ENCODE peak calls at places on chromosomes 2 and 18, in six cellular contexts. Q is cardiac fibroblast, F is OCI-LY7, S is fibroblast of the aortic adventitia, L is colonic mucosa, Y is IMR-90. A is an unnamed sample.

GRCh38 chr2:160482673-160483072 is 10.9 kb downstream of the RBMS1 start:
- DNase-seq in Y (no peak), Q (no peak), S (no peak), F (no peak), L (no peak), A (no peak)

GRCh38 chr2:156476516-156477206 is 40.5 kb downstream of the GPD2 start:
- DNase-seq in Y (peak; percentile 74), Q (peak; percentile 70), F (no peak), L (no peak), S (peak; percentile 82), A (no peak)

GRCh38 chr18:45841060-45841764 is 15.7 kb downstream of the SIGLEC15 start:
- DNase-seq in Y (no peak), L (no peak), S (no peak), Q (no peak), F (no peak), A (no peak)

GRCh38 chr2:84807063-84807485 is 73.8 kb downstream of the TRABD2A start:
- DNase-seq in S (peak; percentile 98), L (no peak), F (no peak), Y (peak; percentile 100), Q (peak; percentile 96), A (no peak)

GRCh38 chr18:79405781-79406575 is 10.2 kb downstream of the NFATC1 start:
- DNase-seq in Q (no peak), F (peak; percentile 73), Y (no peak), L (peak; percentile 64), S (no peak), A (peak; percentile 71)

GRCh38 chr18:13611058-13611615 is 115.2 kb downstream of the FAM210A start:
- DNase-seq in S (peak; percentile 34), L (no peak), F (peak; percentile 59), Y (peak; percentile 13), Q (peak; percentile 57), A (no peak)

GRCh38 chr18:71998547-71998946 is 545.6 kb downstream of the CBLN2 start:
- DNase-seq in Y (no peak), S (no peak), F (no peak), L (no peak), Q (no peak), A (no peak)

GRCh38 chr18:47720741-47721140 is 209.7 kb downstream of the SMAD2 start:
- DNase-seq in Q (no peak), L (no peak), F (no peak), S (no peak), Y (no peak), A (no peak)

GRCh38 chr2:212930556-212930955 is 220.9 kb downstream of the IKZF2 start:
- DNase-seq in Y (no peak), F (no peak), S (no peak), Q (no peak), L (no peak), A (no peak)

GRCh38 chr2:55364189-55365055 is 55.2 kb downstream of the CCDC88A start:
- DNase-seq in S (peak; percentile 99), Q (peak; percentile 98), L (peak; percentile 26), F (no peak), Y (peak; percentile 98), A (no peak)

GRCh38 chr18:39647627-39648502 is 2082.3 kb upstream of the CELF4 start:
- DNase-seq in L (no peak), F (no peak), Y (peak; percentile 94), S (peak; percentile 79), Q (peak; percentile 92), A (no peak)

GRCh38 chr2:182887753-182888415 is 21.4 kb upstream of the FRZB start:
- DNase-seq in S (no peak), Y (no peak), F (peak; percentile 82), L (no peak), Q (no peak), A (no peak)

GRCh38 chr18:6150481-6150880 is 255.2 kb upstream of the TMEM200C start:
- DNase-seq in Y (no peak), S (no peak), Q (no peak), F (no peak), L (no peak), A (no peak)

GRCh38 chr2:51013870-51014526 is 17.9 kb downstream of the NRXN1 start:
- DNase-seq in L (no peak), F (no peak), S (no peak), Y (peak; percentile 7), Q (no peak), A (no peak)

GRCh38 chr2:55809875-55810620 is 113.5 kb downstream of the EFEMP1 start:
- DNase-seq in F (no peak), Q (peak; percentile 93), Y (peak; percentile 19), L (no peak), S (peak; percentile 75), A (no peak)

GRCh38 chr18:10523544-10523943 is 2.3 kb upstream of the NAPG start:
- DNase-seq in S (no peak), L (no peak), Y (no peak), Q (no peak), F (no peak), A (no peak)

GRCh38 chr2:19360881-19361321 is 2.5 kb upstream of the OSR1 start:
- DNase-seq in F (no peak), S (no peak), L (no peak), Q (no peak), Y (no peak), A (no peak)

GRCh38 chr2:130762910-130763385 is 7.6 kb downstream of the AMER3 start:
- DNase-seq in S (no peak), L (no peak), Q (no peak), F (no peak), Y (no peak), A (no peak)

GRCh38 chr18:2111456-2111855 is 459.8 kb downstream of the METTL4 start:
- DNase-seq in F (no peak), Q (peak; percentile 8), S (peak; percentile 39), Y (no peak), L (no peak), A (no peak)

GRCh38 chr2:193333539-193333938 is 1138.8 kb upstream of the TMEFF2 start:
- DNase-seq in Y (no peak), F (no peak), S (no peak), L (no peak), Q (no peak), A (no peak)
- TF ChIP-seq CTCF in Y (no peak), F (no peak), S (no peak), L (no peak), Q (no peak), A (no peak)

GRCh38 chr2:168849610-168850009 is 40.6 kb downstream of the SPC25 start:
- DNase-seq in Y (peak; percentile 16), F (no peak), S (peak; percentile 37), L (peak; percentile 55), Q (peak; percentile 83), A (no peak)
- TF ChIP-seq CTCF in Y (peak; percentile 11), F (no peak), S (no peak), L (peak; percentile 32), Q (peak; percentile 19), A (peak; percentile 63)

GRCh38 chr2:26843041-26843440 is 4.9 kb upstream of the DPYSL5 start:
- DNase-seq in F (no peak), Q (no peak), Y (no peak), L (no peak), S (no peak), A (no peak)

GRCh38 chr2:26845021-26845420 is 2.9 kb upstream of the DPYSL5 start:
- DNase-seq in S (no peak), Y (no peak), L (no peak), Q (no peak), F (no peak), A (no peak)

GRCh38 chr2:26846334-26846863 is 1.5 kb upstream of the DPYSL5 start:
- DNase-seq in F (peak; percentile 74), L (peak; percentile 48), Q (peak; percentile 84), S (peak; percentile 79), Y (peak; percentile 69), A (no peak)

GRCh38 chr2:26838121-26838906 is 9.6 kb upstream of the DPYSL5 start:
- DNase-seq in Y (peak; percentile 36), S (peak; percentile 57), L (no peak), F (no peak), Q (peak; percentile 36), A (no peak)

GRCh38 chr2:26840937-26841610 is 6.9 kb upstream of the DPYSL5 start:
- DNase-seq in Y (no peak), S (no peak), Q (no peak), L (no peak), F (peak; percentile 22), A (no peak)
- TF ChIP-seq CTCF in Y (no peak), S (peak; percentile 8), Q (peak; percentile 23), L (no peak), F (peak; percentile 40), A (no peak)

GRCh38 chr2:150596071-150596470 is 108.6 kb upstream of the RND3 start:
- DNase-seq in Y (peak; percentile 68), F (no peak), S (peak; percentile 66), L (no peak), Q (peak; percentile 64), A (no peak)

GRCh38 chr2:150598383-150598782 is 110.9 kb upstream of the RND3 start:
- DNase-seq in L (no peak), F (no peak), Q (peak; percentile 36), S (peak; percentile 51), Y (no peak), A (no peak)

GRCh38 chr2:150601280-150602038 is 114.0 kb upstream of the RND3 start:
- DNase-seq in Y (peak; percentile 81), S (peak; percentile 89), Q (peak; percentile 79), F (no peak), L (no peak), A (no peak)

GRCh38 chr2:150594299-150594698 is 106.8 kb upstream of the RND3 start:
- DNase-seq in F (no peak), L (no peak), Y (no peak), Q (no peak), S (no peak), A (no peak)

DNA sequence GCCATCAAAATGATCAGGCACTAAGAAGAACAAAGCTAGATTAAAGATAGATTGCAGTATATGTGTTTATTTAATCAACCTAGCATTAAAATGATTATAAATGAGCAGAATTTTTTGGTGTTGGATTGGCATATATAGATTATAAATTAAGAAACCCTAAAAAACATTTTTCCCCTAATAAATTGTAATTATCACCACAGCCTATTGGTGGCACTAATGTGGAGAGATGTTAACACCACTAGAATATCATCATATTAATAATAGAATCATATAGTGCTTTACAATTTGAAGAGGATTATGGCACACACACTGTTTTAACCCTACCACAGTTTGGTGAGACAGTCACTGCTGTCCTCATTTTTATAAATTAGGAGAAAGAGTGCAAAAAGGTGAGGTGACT is 112.4 kb upstream of the RND3 start:
- DNase-seq in L (no peak), S (no peak), Y (no peak), F (no peak), Q (no peak), A (no peak)
- TF ChIP-seq CTCF in L (no peak), S (peak; percentile 2), Y (no peak), F (peak; percentile 65), Q (peak; percentile 14), A (peak; percentile 63)

GRCh38 chr2:10894264-10894935 is 17.3 kb upstream of the KCNF1 start:
- DNase-seq in S (no peak), L (no peak), Q (no peak), F (no peak), Y (no peak), A (no peak)
- TF ChIP-seq CTCF in S (no peak), L (no peak), Q (no peak), F (no peak), Y (no peak), A (no peak)

A was measured in chondrocyte.